ENCODE peak calls at places on chromosomes 6 and 20, in four cellular contexts. P is psoas muscle, H is IMR-90, I is DND-41. L is an unnamed sample.
A peak's percentile ranks its signal among the peaks of the same experiment; 100 is the strongest.

GRCh38 chr6:141475269-141475668 is 657.5 kb upstream of the GJE1 start:
- DNase-seq in P (no peak), H (peak; percentile 38), I (no peak), L (no peak)

GRCh38 chr6:165701005-165701404 is 38.0 kb upstream of the PDE10A start:
- DNase-seq in P (no peak), H (peak; percentile 79), I (no peak), L (no peak)

GRCh38 chr6:119978274-119978889 is 628.8 kb upstream of the MAN1A1 start:
- DNase-seq in P (no peak), H (peak; percentile 26), I (no peak), L (no peak)

GRCh38 chr6:16146527-16146955 is 17.7 kb downstream of the MYLIP start:
- DNase-seq in P (peak; percentile 67), H (no peak), I (no peak), L (no peak)

GRCh38 chr6:159097256-159097655 is 52.5 kb upstream of the TAGAP start:
- DNase-seq in P (no peak), H (no peak), I (no peak), L (no peak)

GRCh38 chr6:26109776-26110175 is 22.5 kb downstream of the HFE start:
- DNase-seq in P (no peak), H (no peak), I (no peak), L (no peak)

GRCh38 chr6:150940951-150941350 is 75.4 kb downstream of the MTHFD1L start:
- DNase-seq in P (no peak), H (peak; percentile 54), I (no peak), L (no peak)

GRCh38 chr6:143962644-143962929 is 45.5 kb downstream of the PLAGL1 start:
- DNase-seq in P (no peak), H (peak; percentile 52), I (no peak), L (no peak)

GRCh38 chr6:91094341-91094740 is 507.5 kb upstream of the MAP3K7 start:
- DNase-seq in P (no peak), H (no peak), I (no peak), L (no peak)

GRCh38 chr20:1368448-1369199 is 24.2 kb downstream of the FKBP1A start:
- DNase-seq in P (no peak), H (peak; percentile 66), I (no peak), L (no peak)

GRCh38 chr6:52726193-52726542 is 37.1 kb downstream of the GSTA2 start:
- DNase-seq in P (no peak), H (no peak), I (no peak), L (no peak)

GRCh38 chr6:89436226-89436625 is 3.3 kb downstream of the ANKRD6 start:
- DNase-seq in P (no peak), H (no peak), I (no peak), L (no peak)

GRCh38 chr6:111565316-111566221 is 40.1 kb downstream of the TRAF3IP2 start:
- DNase-seq in P (no peak), H (no peak), I (peak; percentile 84), L (no peak)

GRCh38 chr6:3222506-3223038 is 4.9 kb downstream of the TUBB2B start:
- DNase-seq in P (no peak), H (no peak), I (no peak), L (no peak)

GRCh38 chr20:49276201-49276894 is 1.5 kb downstream of the ZNFX1 start:
- DNase-seq in P (no peak), H (peak; percentile 74), I (no peak), L (no peak)

GRCh38 chr6:166771701-166772100 is 144.7 kb upstream of the RPS6KA2 start:
- DNase-seq in P (no peak), H (no peak), I (no peak), L (no peak)

GRCh38 chr20:2400290-2400689 is 19.6 kb downstream of the TGM6 start:
- DNase-seq in P (no peak), H (no peak), I (no peak), L (no peak)

GRCh38 chr6:47478233-47479155 is 905 bp downstream of the CD2AP start:
- DNase-seq in P (no peak), H (peak; percentile 30), I (no peak), L (no peak)

GRCh38 chr20:13685623-13686022 is 46.9 kb upstream of the TASP1 start:
- DNase-seq in P (no peak), H (no peak), I (no peak), L (no peak)
- H3K4me1 ChIP-seq in P (no peaks in the 10 kb centered on the region), H (no peaks in the 10 kb centered on the region), I (peaks cover 98% of the 10 kb centered on the region), L (no peaks in the 10 kb centered on the region)

GRCh38 chr6:168037856-168038255 is 40.4 kb downstream of the KIF25 start:
- DNase-seq in P (no peak), H (no peak), I (no peak), L (no peak)

GRCh38 chr6:168038576-168039140 is 40.4 kb downstream of the FRMD1 start:
- DNase-seq in P (no peak), H (no peak), I (no peak), L (no peak)

GRCh38 chr6:168040856-168041496 is 38.0 kb downstream of the FRMD1 start:
- DNase-seq in P (no peak), H (no peak), I (no peak), L (no peak)

GRCh38 chr6:168039849-168040248 is 39.2 kb downstream of the FRMD1 start:
- DNase-seq in P (no peak), H (no peak), I (peak; percentile 15), L (no peak)

GRCh38 chr6:168039301-168039700 is 39.7 kb downstream of the FRMD1 start:
- DNase-seq in P (no peak), H (no peak), I (no peak), L (no peak)
- H3K4me1 ChIP-seq in P (peaks cover 11% of the 10 kb centered on the region), H (peaks cover 4% of the 10 kb centered on the region), I (no peaks in the 10 kb centered on the region), L (no peaks in the 10 kb centered on the region)

DNA sequence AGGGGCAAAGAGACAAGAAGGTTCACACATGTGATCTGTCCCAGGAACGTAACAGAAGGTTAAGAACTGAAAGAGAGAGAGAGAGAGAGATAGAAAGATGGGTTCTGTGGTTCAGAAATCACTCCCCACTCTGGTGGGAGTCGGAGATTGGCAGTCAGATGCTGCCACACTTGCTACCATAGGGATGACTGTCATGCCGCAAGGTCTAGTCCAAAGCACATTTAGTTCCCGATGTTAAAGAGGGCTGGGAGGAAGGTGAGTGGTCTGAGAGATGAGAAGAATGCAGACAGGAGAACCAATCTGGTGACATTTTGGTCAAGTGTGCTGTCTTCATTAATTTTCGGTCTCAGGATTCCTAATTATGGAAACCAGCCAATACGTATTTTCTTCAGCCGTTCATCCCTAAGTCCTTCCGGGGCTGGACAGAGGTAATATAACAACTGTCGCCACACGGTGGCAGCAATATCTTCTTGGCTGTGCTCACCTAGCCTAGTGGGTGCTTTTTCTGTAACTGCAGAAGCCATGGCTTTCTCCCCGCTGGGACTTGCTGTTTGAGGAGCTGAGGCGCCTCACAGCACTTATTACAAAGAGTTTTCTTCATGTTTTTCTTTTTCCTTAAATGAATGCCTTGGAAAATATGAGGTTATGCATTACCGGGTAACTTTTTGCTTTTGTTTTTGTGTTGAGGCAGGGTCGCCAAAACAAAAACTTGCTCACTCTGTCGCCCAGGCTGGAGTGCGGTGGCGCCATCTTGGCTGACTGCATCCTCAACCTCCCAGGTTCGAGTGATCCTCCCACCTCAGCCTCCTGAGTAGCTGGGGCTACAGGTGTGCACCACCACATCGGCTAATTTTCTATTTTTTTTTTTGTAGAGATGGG is 46.0 kb downstream of the SLC35D3 start:
- DNase-seq in P (peak; percentile 68), H (peak; percentile 58), I (peak; percentile 51), L (peak; percentile 40)
- H3K4me1 ChIP-seq in P (no peaks in the 10 kb centered on the region), H (no peaks in the 10 kb centered on the region), I (no peaks in the 10 kb centered on the region), L (peaks cover 4% of the 10 kb centered on the region)

DNA sequence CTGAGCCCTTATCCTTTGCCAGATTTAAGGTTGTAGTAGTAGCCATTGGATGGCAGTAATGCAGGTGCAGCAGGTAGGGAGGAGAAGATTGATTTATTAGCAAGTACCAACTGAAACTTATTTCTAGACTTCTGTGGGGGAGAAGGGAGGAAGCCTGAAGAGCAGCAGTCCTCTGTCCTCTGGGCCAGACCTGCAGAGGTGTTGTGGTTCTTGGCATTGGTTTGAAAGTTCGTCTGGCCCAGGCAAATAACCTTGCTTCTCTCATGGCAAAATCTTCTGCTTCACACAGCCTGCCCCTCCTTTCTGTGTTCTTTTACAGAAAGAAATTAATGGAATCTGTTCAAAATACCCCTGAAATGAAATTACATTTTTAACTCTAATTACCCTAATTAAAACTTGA is 24.5 kb downstream of the RALY start:
- DNase-seq in P (no peak), H (no peak), I (no peak), L (no peak)
- H3K4me1 ChIP-seq in P (peaks cover 64% of the 10 kb centered on the region), H (peaks cover 16% of the 10 kb centered on the region), I (no peaks in the 10 kb centered on the region), L (peaks cover 53% of the 10 kb centered on the region)

DNA sequence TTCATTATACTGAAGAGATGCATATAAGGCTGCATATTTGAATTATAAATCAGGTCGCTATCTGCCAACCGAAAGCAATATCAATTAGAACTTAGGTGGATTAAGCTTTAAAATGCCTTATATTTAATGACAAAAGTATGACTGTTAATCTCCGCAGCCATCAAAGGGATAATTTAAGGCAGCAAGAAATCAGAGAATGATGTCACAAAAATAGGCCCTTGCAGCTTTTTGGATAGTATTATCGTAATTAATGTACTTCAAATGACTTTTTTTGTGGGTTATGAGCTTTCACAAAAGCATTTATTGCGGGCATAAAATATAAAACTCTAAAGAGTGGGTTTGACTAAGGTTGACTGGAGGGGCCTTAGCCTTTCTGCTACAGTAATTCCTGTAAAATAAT is 78.3 kb upstream of the ZFP64 start:
- DNase-seq in P (no peak), H (no peak), I (no peak), L (no peak)
- H3K4me1 ChIP-seq in P (no peaks in the 10 kb centered on the region), H (no peaks in the 10 kb centered on the region), I (no peaks in the 10 kb centered on the region), L (no peaks in the 10 kb centered on the region)

GRCh38 chr20:43948455-43948854 is 33.8 kb downstream of the TOX2 start:
- DNase-seq in P (no peak), H (no peak), I (no peak), L (no peak)
- H3K4me1 ChIP-seq in P (no peaks in the 10 kb centered on the region), H (peaks cover 14% of the 10 kb centered on the region), I (peaks cover 46% of the 10 kb centered on the region), L (peaks cover 70% of the 10 kb centered on the region)

DNA sequence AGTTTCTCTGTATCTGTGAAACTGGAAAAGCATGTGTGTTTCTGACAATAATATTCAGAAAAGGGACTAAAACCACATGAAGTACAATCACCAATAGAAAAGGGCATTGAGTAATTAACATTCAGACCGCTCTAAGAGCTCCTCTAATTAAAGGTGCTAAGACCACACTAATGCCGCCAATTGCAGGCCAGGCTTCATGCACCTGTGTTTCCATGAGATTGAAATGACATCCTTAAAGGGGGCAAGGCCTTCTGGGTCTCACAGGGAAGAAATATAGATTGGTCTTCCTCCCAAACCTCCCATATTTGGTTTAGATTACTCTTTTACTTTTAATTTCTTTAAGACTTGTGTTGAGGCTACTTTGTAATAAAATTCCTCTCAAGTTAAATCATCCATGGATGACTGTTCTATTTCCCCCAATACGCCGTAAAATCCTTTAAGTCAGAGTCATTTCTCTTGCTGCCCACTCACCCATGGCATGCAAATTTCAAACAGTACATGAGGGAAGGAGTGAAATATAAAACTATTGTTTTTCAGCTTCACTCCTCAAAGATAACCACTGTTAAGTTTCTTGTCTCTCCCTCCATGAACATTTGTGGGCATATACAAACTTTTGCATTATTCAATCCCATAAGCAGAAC is 110.6 kb downstream of the UBE3D start:
- DNase-seq in P (no peak), H (peak; percentile 91), I (no peak), L (no peak)
- H3K4me1 ChIP-seq in P (no peaks in the 10 kb centered on the region), H (peaks cover 32% of the 10 kb centered on the region), I (peaks cover 54% of the 10 kb centered on the region), L (no peaks in the 10 kb centered on the region)

GRCh38 chr20:32575227-32575581 is 9.9 kb downstream of the NOL4L start:
- DNase-seq in P (no peak), H (no peak), I (no peak), L (no peak)
- H3K4me1 ChIP-seq in P (no peaks in the 10 kb centered on the region), H (peaks cover 10% of the 10 kb centered on the region), I (no peaks in the 10 kb centered on the region), L (peaks cover 86% of the 10 kb centered on the region)

L was measured in CD8-positive, alpha-beta T cell.